ENCODE peak calls at places on chromosomes 6 and 20, in nine cellular contexts. P is dorsolateral prefrontal cortex, I is A673, Y is suprapubic skin, X is AG04450, Z is PC-3, E is mesendoderm, T is lung, S is adrenal gland. J is an unnamed sample. For H3K27me3, the result is how much of the 10 kb centered on the place peaks cover.

GRCh38 chr6:17418281-17419188 is 25.1 kb downstream of the CAP2 start:
- DNase-seq in P (no peak), I (no peak), Y (no peak), X (no peak), Z (peak), E (peak), T (no peak), S (no peak), J (no peak)

GRCh38 chr6:2688416-2689064 is 62.2 kb downstream of the MYLK4 start:
- DNase-seq in P (no peak), I (no peak), Y (no peak), X (peak), Z (peak), E (no peak), T (no peak), S (no peak), J (no peak)

GRCh38 chr6:28218312-28219248 is 6.5 kb upstream of the ZSCAN9 start:
- DNase-seq in P (peak), I (peak), Y (peak), X (no peak), Z (peak), E (peak), T (peak), S (peak), J (peak)

GRCh38 chr6:1552296-1552761 is 57.4 kb upstream of the FOXC1 start:
- DNase-seq in P (no peak), I (peak), Y (no peak), X (no peak), Z (peak), E (peak), T (no peak), S (no peak), J (no peak)

GRCh38 chr6:152922706-152923105 is 60.1 kb downstream of the FBXO5 start:
- DNase-seq in P (no peak), I (no peak), Y (no peak), X (no peak), Z (no peak), E (no peak), T (no peak), S (no peak), J (no peak)

GRCh38 chr20:1283522-1284210 is 17.6 kb downstream of the SNPH start:
- DNase-seq in P (no peak), I (no peak), Y (peak), X (no peak), Z (no peak), E (peak), T (no peak), S (no peak), J (no peak)

GRCh38 chr20:20370087-20370575 is 2.2 kb downstream of the INSM1 start:
- DNase-seq in P (no peak), I (peak), Y (no peak), X (no peak), Z (no peak), E (no peak), T (no peak), S (no peak), J (no peak)

GRCh38 chr20:41697861-41698559 is 79.8 kb upstream of the CHD6 start:
- DNase-seq in P (no peak), I (peak), Y (no peak), X (no peak), Z (peak), E (peak), T (no peak), S (no peak), J (no peak)

GRCh38 chr20:34971038-34971872 is 15.6 kb downstream of the MYH7B start:
- DNase-seq in P (no peak), I (no peak), Y (no peak), X (no peak), Z (no peak), E (no peak), T (no peak), S (no peak), J (no peak)

GRCh38 chr20:46865824-46866223 is 28.8 kb upstream of the EYA2 start:
- DNase-seq in P (no peak), I (no peak), Y (no peak), X (no peak), Z (no peak), E (no peak), T (no peak), S (no peak), J (no peak)

GRCh38 chr6:6724319-6725119 is 136.0 kb downstream of the LY86 start:
- DNase-seq in P (peak), I (peak), Y (peak), X (peak), Z (peak), E (peak), T (peak), S (peak), J (peak)

GRCh38 chr6:119224095-119224701 is 125.4 kb downstream of the MAN1A1 start:
- DNase-seq in P (no peak), I (no peak), Y (no peak), X (no peak), Z (no peak), E (no peak), T (no peak), S (no peak), J (no peak)

GRCh38 chr6:5752282-5752681 is 254.4 kb downstream of the NRN1 start:
- DNase-seq in P (no peak), I (peak), Y (no peak), X (peak), Z (peak), E (peak), T (no peak), S (peak), J (no peak)

GRCh38 chr20:12294684-12295083 is 377.0 kb downstream of the BTBD3 start:
- DNase-seq in P (no peak), I (no peak), Y (no peak), X (no peak), Z (no peak), E (no peak), T (no peak), S (no peak), J (no peak)

GRCh38 chr20:34952676-34953075 is 2.9 kb downstream of the GSS start:
- DNase-seq in P (no peak), I (peak), Y (no peak), X (no peak), Z (no peak), E (no peak), T (no peak), S (no peak), J (no peak)

GRCh38 chr6:167543602-167544506 is 219.0 kb downstream of the TTLL2 start:
- DNase-seq in P (no peak), I (no peak), Y (no peak), X (no peak), Z (no peak), E (no peak), T (no peak), S (peak), J (no peak)

GRCh38 chr20:42063176-42063575 is 445.0 kb upstream of the CHD6 start:
- DNase-seq in P (no peak), I (no peak), Y (no peak), X (no peak), Z (no peak), E (no peak), T (no peak), S (no peak), J (no peak)

GRCh38 chr6:299050-299980 is 7.0 kb downstream of the DUSP22 start:
- DNase-seq in P (no peak), I (no peak), Y (peak), X (no peak), Z (no peak), E (no peak), T (no peak), S (no peak), J (no peak)

GRCh38 chr6:141354191-141354950 is 778.4 kb upstream of the GJE1 start:
- DNase-seq in P (no peak), I (peak), Y (no peak), X (no peak), Z (no peak), E (peak), T (no peak), S (no peak), J (no peak)

GRCh38 chr6:83592770-83593394 is 80.5 kb downstream of the PRSS35 start:
- DNase-seq in P (no peak), I (peak), Y (no peak), X (no peak), Z (peak), E (peak), T (no peak), S (no peak), J (no peak)

GRCh38 chr6:138692978-138693909 is 80.3 kb upstream of the CCDC28A start:
- DNase-seq in P (peak), I (peak), Y (peak), X (peak), Z (peak), E (peak), T (peak), S (peak), J (peak)

GRCh38 chr6:134175532-134176282 is 123.3 kb upstream of the SLC2A12 start:
- DNase-seq in P (peak), I (peak), Y (peak), X (no peak), Z (peak), E (peak), T (peak), S (peak), J (peak)

GRCh38 chr6:38307730-38308129 is 332.0 kb downstream of the BTBD9 start:
- DNase-seq in P (no peak), I (no peak), Y (no peak), X (no peak), Z (no peak), E (peak), T (no peak), S (no peak), J (no peak)

GRCh38 chr20:32067234-32067821 is 15.3 kb downstream of the HCK start:
- DNase-seq in P (no peak), I (no peak), Y (no peak), X (peak), Z (peak), E (no peak), T (no peak), S (no peak), J (no peak)

GRCh38 chr6:3309391-3310050 is 50.8 kb downstream of the PSMG4 start:
- DNase-seq in P (peak), I (no peak), Y (peak), X (no peak), Z (no peak), E (peak), T (no peak), S (no peak), J (no peak)

GRCh38 chr20:7770578-7770977 is 169.7 kb downstream of the HAO1 start:
- DNase-seq in P (no peak), I (no peak), Y (no peak), X (no peak), Z (peak), E (no peak), T (no peak), S (no peak), J (no peak)

GRCh38 chr6:134741193-134741521 is 208.7 kb downstream of the ALDH8A1 start:
- DNase-seq in P (peak), I (no peak), Y (no peak), X (no peak), Z (peak), E (peak), T (no peak), S (no peak), J (no peak)

GRCh38 chr6:143805832-143806281 is 37.3 kb upstream of the LTV1 start:
- DNase-seq in P (no peak), I (no peak), Y (no peak), X (peak), Z (no peak), E (no peak), T (no peak), S (no peak), J (no peak)

GRCh38 chr6:2799936-2800527 is 34.8 kb downstream of the WRNIP1 start:
- DNase-seq in P (no peak), I (peak), Y (no peak), X (no peak), Z (no peak), E (peak), T (peak), S (no peak), J (no peak)

GRCh38 chr6:148874698-148875293 is 128.0 kb downstream of the UST start:
- DNase-seq in P (no peak), I (peak), Y (no peak), X (no peak), Z (no peak), E (peak), T (no peak), S (no peak), J (no peak)

GRCh38 chr6:72748759-72749158 is 126.9 kb downstream of the KCNQ5 start:
- DNase-seq in P (no peak), I (peak), Y (no peak), X (peak), Z (peak), E (no peak), T (no peak), S (no peak), J (no peak)

GRCh38 chr6:138086573-138087196 is 20.5 kb downstream of the PERP start:
- DNase-seq in P (no peak), I (no peak), Y (no peak), X (peak), Z (peak), E (peak), T (no peak), S (no peak), J (no peak)

DNA sequence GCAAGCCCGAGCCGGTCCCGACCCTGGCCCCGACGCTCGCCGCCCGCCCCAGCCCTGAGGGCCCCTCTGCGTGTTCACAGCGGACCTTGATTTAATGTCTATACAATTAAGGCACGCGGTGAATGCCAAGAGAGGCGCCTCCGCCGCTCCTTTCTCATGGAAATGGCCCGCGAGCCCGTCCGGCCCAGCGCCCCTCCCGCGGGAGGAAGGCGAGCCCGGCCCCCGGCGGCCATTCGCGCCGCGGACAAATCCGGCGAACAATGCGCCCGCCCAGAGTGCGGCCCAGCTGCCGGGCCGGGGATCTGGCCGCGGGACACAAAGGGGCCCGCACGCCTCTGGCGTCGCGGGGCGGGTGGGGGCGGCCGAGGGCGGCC is 37.5 kb downstream of the YTHDF1 start:
- DNase-seq in P (no peak), I (no peak), Y (no peak), X (no peak), Z (no peak), E (peak), T (no peak), S (no peak), J (no peak)
- H3K27me3 ChIP-seq in P (half or more), I (half or more), Y (half or more), X (half or more), Z (half or more), E (under half), T (under half), S (half or more), J (half or more)

GRCh38 chr20:43831496-43832065 is 83.1 kb upstream of the TOX2 start:
- DNase-seq in P (no peak), I (no peak), Y (no peak), X (no peak), Z (no peak), E (no peak), T (no peak), S (no peak), J (no peak)
- H3K27me3 ChIP-seq in P (under half), I (under half), Y (under half), X (under half), Z (under half), E (under half), T (under half), S (under half), J (under half)

GRCh38 chr6:157224178-157224956 is 99.0 kb downstream of the TMEM242 start:
- DNase-seq in P (peak), I (no peak), Y (peak), X (no peak), Z (no peak), E (no peak), T (no peak), S (no peak), J (no peak)
- H3K27me3 ChIP-seq in P (under half), I (under half), Y (under half), X (under half), Z (under half), E (under half), T (under half), S (under half), J (under half)

DNA sequence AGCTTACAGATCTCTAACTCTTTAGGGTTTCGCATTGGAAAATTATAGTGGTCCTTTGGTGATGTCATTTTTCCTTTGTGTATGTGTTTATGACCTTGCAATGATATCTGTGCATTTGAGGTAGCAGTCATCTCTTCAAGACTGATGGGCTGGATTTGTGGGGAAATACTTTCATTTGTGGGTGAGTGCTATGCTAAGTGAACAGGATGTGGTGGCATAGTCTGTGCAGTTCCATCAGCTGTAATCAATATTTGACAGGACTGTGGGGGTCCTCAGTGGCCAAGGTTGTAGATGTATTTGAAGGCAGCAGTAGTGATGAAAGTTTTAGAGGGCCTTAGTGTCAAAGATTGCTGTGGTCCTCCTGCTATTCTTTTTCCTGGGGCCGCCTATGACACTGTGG is 79.5 kb downstream of the CYP39A1 start:
- DNase-seq in P (no peak), I (no peak), Y (no peak), X (no peak), Z (no peak), E (no peak), T (no peak), S (no peak), J (no peak)
- H3K27me3 ChIP-seq in P (under half), I (under half), Y (under half), X (under half), Z (under half), E (under half), T (under half), S (under half), J (under half)

GRCh38 chr20:43191143-43191542 is 1.4 kb upstream of the PTPRT start:
- DNase-seq in P (no peak), I (no peak), Y (no peak), X (no peak), Z (no peak), E (peak), T (no peak), S (no peak), J (no peak)
- H3K27me3 ChIP-seq in P (under half), I (half or more), Y (half or more), X (under half), Z (half or more), E (under half), T (under half), S (under half), J (under half)

GRCh38 chr20:63402860-63403220 is 41.7 kb upstream of the CHRNA4 start:
- DNase-seq in P (no peak), I (no peak), Y (no peak), X (no peak), Z (no peak), E (no peak), T (no peak), S (no peak), J (no peak)
- H3K27me3 ChIP-seq in P (under half), I (under half), Y (half or more), X (under half), Z (under half), E (under half), T (under half), S (under half), J (half or more)

DNA sequence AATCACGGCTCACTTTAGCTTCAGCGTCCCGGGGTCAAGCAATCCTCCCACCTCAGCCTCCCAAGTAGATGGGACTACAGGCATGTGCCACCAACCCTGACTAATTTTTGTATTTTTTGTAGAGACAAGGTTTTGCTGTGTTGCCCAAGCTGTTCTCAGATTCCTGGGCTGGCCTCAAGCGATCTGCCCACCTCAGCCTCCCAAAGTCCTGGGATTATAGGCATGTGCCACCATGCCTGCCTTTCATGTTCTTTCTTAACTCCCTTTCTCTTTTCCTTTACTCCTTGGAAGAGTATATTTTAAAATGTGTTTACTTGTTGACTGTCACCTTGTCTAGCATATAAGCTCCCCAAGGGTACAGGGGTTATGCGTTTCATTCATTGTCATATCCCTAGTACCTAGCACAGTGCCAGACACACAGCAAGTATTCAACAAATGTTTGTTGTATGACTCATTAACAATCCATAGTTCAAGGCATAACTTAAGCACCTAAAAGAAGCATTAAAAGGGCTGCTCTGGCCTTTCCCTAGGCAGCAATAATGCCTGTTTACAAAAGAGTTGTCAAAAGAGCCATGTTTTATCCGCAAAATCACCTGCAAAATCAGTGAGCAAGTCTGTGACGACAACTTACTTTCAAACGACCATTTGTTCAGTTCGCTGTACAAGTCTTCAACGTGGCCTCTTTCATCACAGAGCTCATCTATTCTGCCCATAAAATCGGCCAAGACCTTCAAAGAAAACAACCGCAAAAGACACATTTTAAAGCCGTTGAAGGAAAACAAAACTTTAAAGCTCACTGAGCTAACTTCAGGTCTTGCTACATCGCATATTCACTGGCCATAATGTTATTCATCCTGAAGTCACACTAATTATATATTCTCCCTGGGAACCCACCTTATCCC is 4.6 kb downstream of the CYP24A1 start:
- DNase-seq in P (no peak), I (no peak), Y (no peak), X (no peak), Z (peak), E (no peak), T (no peak), S (no peak), J (no peak)
- H3K27me3 ChIP-seq in P (under half), I (under half), Y (half or more), X (half or more), Z (under half), E (under half), T (under half), S (half or more), J (under half)

GRCh38 chr20:64192406-64192805 is 28.2 kb downstream of the MYT1 start:
- DNase-seq in P (no peak), I (no peak), Y (no peak), X (no peak), Z (no peak), E (peak), T (no peak), S (no peak), J (no peak)
- H3K27me3 ChIP-seq in P (under half), I (half or more), Y (under half), X (under half), Z (half or more), E (under half), T (under half), S (under half), J (under half)

GRCh38 chr6:43268782-43269272 is 25.5 kb downstream of the TTBK1 start:
- DNase-seq in P (no peak), I (no peak), Y (no peak), X (no peak), Z (no peak), E (no peak), T (no peak), S (no peak), J (no peak)
- H3K27me3 ChIP-seq in P (under half), I (under half), Y (under half), X (half or more), Z (under half), E (under half), T (under half), S (under half), J (under half)